ENCODE peak calls at places on chromosome 7, in nine cellular contexts. L, A, V, F, G, W, J, T and S are unnamed samples.

GRCh38 chr7:150446288-150446938 is 4.0 kb upstream of the GIMAP8 start:
- DNase-seq in A (no peak), J (no peak), F (no peak), T (no peak), L (no peak), W (peak; percentile 39), V (no peak), G (no peak), S (no peak)

GRCh38 chr7:112072541-112073245 is 133.5 kb downstream of the DOCK4 start:
- DNase-seq in J (no peak), L (no peak), V (no peak), F (no peak), T (no peak), G (no peak), A (no peak), W (no peak), S (no peak)

GRCh38 chr7:151724920-151725584 is 151.9 kb downstream of the PRKAG2 start:
- DNase-seq in T (no peak), L (no peak), W (no peak), F (no peak), G (no peak), V (no peak), A (no peak), J (no peak), S (no peak)

GRCh38 chr7:24922099-24922773 is 57.7 kb downstream of the OSBPL3 start:
- DNase-seq in A (no peak), L (no peak), G (no peak), W (no peak), F (no peak), J (no peak), T (no peak), V (no peak), S (no peak)

GRCh38 chr7:78345979-78346378 is 547.4 kb downstream of the PHTF2 start:
- DNase-seq in F (no peak), V (no peak), G (no peak), W (no peak), J (peak; percentile 61), A (no peak), T (no peak), L (no peak), S (no peak)

GRCh38 chr7:69622014-69622818 is 23.9 kb downstream of the AUTS2 start:
- DNase-seq in A (peak; percentile 68), J (no peak), L (no peak), G (no peak), F (no peak), W (no peak), T (no peak), V (no peak), S (peak; percentile 78)

GRCh38 chr7:51430480-51431086 is 114.0 kb upstream of the COBL start:
- DNase-seq in G (no peak), F (peak; percentile 38), V (peak; percentile 11), L (peak; percentile 45), A (peak; percentile 87), W (no peak), J (no peak), T (peak; percentile 39), S (peak; percentile 20)

GRCh38 chr7:80726731-80727130 is 88.3 kb downstream of the CD36 start:
- DNase-seq in L (no peak), A (no peak), V (no peak), T (no peak), G (no peak), W (no peak), F (no peak), J (no peak), S (no peak)

GRCh38 chr7:72187179-72187578 is 225.0 kb downstream of the CALN1 start:
- DNase-seq in A (peak; percentile 78), J (no peak), W (peak; percentile 87), F (no peak), L (no peak), G (no peak), T (no peak), V (no peak), S (no peak)

GRCh38 chr7:101156277-101156676 is 2.0 kb downstream of the AP1S1 start:
- DNase-seq in G (no peak), L (no peak), V (no peak), W (no peak), T (no peak), F (no peak), J (no peak), A (peak; percentile 58), S (no peak)

GRCh38 chr7:27116521-27116946 is 14.0 kb downstream of the HOXA4 start:
- DNase-seq in T (no peak), G (no peak), W (no peak), L (no peak), A (no peak), J (no peak), V (no peak), F (no peak), S (no peak)

GRCh38 chr7:87316097-87316700 is 29.3 kb upstream of the CROT start:
- DNase-seq in T (no peak), W (no peak), A (no peak), F (no peak), G (no peak), J (no peak), L (no peak), V (no peak), S (no peak)

GRCh38 chr7:149825567-149826343 is 12.4 kb upstream of the ZNF862 start:
- DNase-seq in V (no peak), F (no peak), W (no peak), T (no peak), L (no peak), J (no peak), A (no peak), G (peak; percentile 69), S (no peak)

GRCh38 chr7:39987641-39988347 is 37.7 kb downstream of the CDK13 start:
- DNase-seq in J (no peak), L (no peak), T (no peak), A (no peak), G (no peak), F (no peak), W (no peak), V (no peak), S (no peak)

GRCh38 chr7:148395292-148395691 is 195.3 kb upstream of the C7orf33 start:
- DNase-seq in V (no peak), L (no peak), F (no peak), W (peak; percentile 57), J (no peak), G (no peak), T (no peak), A (peak; percentile 61), S (no peak)

DNA sequence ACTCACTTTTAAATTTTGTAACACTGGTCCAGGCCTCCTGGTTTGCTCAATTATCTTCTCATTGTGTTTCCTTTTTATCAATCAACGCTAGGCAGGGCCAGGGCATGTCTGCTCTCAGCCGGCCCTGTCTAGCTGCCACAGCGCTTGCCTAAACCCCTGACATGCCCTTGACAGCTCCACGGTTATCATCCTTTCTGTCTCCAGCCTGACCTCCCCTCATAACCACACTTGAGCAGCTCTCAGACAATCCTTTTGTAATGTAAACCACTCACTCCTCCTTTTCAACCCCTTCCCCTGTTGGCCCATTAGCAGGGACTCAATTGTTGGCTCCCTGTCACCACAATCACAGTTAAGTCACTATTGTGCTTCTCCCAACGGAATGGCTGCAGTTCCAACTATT is 115.0 kb downstream of the ICA1 start:
- DNase-seq in V (no peak), G (no peak), F (no peak), W (no peak), L (no peak), J (no peak), T (no peak), A (peak; percentile 72), S (no peak)
- TF ChIP-seq POLR2AphosphoS5 in V (no peak), G (no peak), F (no peak), W (no peak), L (no peak), J (no peak), T (no peak), A (no peak), S (no peak)

GRCh38 chr7:14687241-14687640 is 215.3 kb downstream of the DGKB start:
- DNase-seq in A (no peak), L (no peak), T (no peak), V (no peak), J (no peak), F (no peak), W (no peak), G (no peak), S (no peak)

GRCh38 chr7:14682910-14683465 is 219.6 kb downstream of the DGKB start:
- DNase-seq in G (no peak), A (no peak), T (no peak), V (no peak), L (no peak), F (no peak), J (no peak), W (no peak), S (no peak)

GRCh38 chr7:14688208-14688607 is 214.3 kb downstream of the DGKB start:
- DNase-seq in J (no peak), V (peak; percentile 24), W (no peak), G (no peak), A (no peak), T (no peak), F (no peak), L (no peak), S (no peak)

GRCh38 chr7:14687777-14688176 is 214.8 kb downstream of the DGKB start:
- DNase-seq in T (no peak), F (no peak), J (no peak), V (no peak), L (no peak), W (no peak), G (no peak), A (no peak), S (no peak)

GRCh38 chr7:14685112-14685511 is 217.4 kb downstream of the DGKB start:
- DNase-seq in L (no peak), T (no peak), F (no peak), A (no peak), V (no peak), W (no peak), J (no peak), G (no peak), S (no peak)
- H3K4me3 ChIP-seq in L (no peak overlapping the region), T (no peak overlapping the region), F (no peak overlapping the region), A (no peak overlapping the region), V (no peak overlapping the region), W (no peak overlapping the region), J (no peak overlapping the region), G (no peak overlapping the region), S (no peak overlapping the region)

DNA sequence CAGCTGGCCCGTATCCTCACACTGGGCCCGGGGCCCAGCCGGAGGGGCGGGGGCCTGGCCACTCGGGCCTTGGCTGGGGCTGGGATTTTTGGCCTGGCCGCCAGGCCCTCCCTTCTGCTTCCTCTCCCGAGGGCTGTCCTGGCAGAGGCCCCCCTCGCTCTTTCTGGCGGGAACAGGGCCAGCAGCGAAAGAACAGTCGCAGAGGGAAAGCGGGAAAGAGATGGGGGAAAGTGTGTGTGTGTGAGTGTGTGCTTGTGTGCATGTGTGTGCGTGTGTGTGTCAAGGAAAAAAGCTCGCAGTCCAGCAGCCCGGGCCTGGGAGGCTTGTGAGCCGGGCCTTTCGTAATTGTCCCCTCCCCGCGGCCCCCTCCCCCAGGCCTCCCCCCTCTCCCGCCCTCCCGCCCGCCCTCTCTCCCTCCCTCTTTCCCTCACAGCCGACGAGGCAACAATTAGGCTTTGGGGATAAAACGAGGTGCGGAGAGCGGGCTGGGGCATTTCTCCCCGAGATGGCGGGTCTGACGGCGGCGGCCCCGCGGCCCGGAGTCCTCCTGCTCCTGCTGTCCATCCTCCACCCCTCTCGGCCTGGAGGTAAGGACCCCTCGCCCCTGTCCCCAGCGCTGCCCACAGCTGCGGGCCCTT is at the start of gene ELN:
- DNase-seq in T (no peak), F (peak; percentile 46), V (no peak), G (no peak), J (peak; percentile 61), L (peak; percentile 63), W (peak; percentile 98), A (peak; percentile 56), S (no peak)
- TF ChIP-seq POLR2AphosphoS5 in T (no peak), F (peak; percentile 47), V (no peak), G (peak; percentile 71), J (peak; percentile 50), L (peak; percentile 58), W (peak; percentile 75), A (no peak), S (no peak)

GRCh38 chr7:130650616-130651015 is 17.9 kb downstream of the COPG2 start:
- DNase-seq in V (no peak), L (no peak), W (no peak), J (no peak), F (no peak), A (no peak), T (no peak), G (no peak), S (no peak)
- H3K4me3 ChIP-seq in V (no peak overlapping the region), L (no peak overlapping the region), W (no peak overlapping the region), J (no peak overlapping the region), F (no peak overlapping the region), A (no peak overlapping the region), T (no peak overlapping the region), G (no peak overlapping the region), S (no peak overlapping the region)